ENCODE peak calls at places on chromosomes 16 and 17, in seven cellular contexts. I is cardiac muscle cell, S is WTC11, T is A549, J is colonic mucosa, D is uterus, A is fibroblast of the aortic adventitia. U is an unnamed sample.

GRCh38 chr17:14448816-14449215 is 147.9 kb downstream of the HS3ST3B1 start:
- DNase-seq in I (no peak), S (no peak), T (no peak), J (no peak), D (no peak), A (no peak), U (no peak)

GRCh38 chr17:67280279-67280678 is 35.3 kb upstream of the HELZ start:
- DNase-seq in I (peak), S (no peak), T (no peak), J (no peak), D (no peak), A (peak), U (no peak)

GRCh38 chr17:81576621-81577277 is 24.6 kb upstream of the FAAP100 start:
- DNase-seq in I (peak), S (no peak), T (peak), J (no peak), D (no peak), A (peak), U (no peak)

GRCh38 chr16:81189100-81189664 is 49.3 kb upstream of the BCO1 start:
- DNase-seq in I (peak), S (no peak), T (no peak), J (peak), D (peak), A (peak), U (no peak)

GRCh38 chr16:17379121-17379571 is 91.6 kb downstream of the XYLT1 start:
- DNase-seq in I (peak), S (no peak), T (no peak), J (no peak), D (peak), A (peak), U (no peak)

GRCh38 chr16:24989417-24989978 is 25.7 kb downstream of the ARHGAP17 start:
- DNase-seq in I (peak), S (no peak), T (no peak), J (no peak), D (no peak), A (peak), U (no peak)

GRCh38 chr17:2931426-2931825 is 132.0 kb downstream of the OR1D5 start:
- DNase-seq in I (no peak), S (peak), T (no peak), J (no peak), D (no peak), A (no peak), U (no peak)

GRCh38 chr17:10725262-10725661 is 4.6 kb downstream of the TMEM220 start:
- DNase-seq in I (no peak), S (no peak), T (no peak), J (no peak), D (no peak), A (no peak), U (no peak)

GRCh38 chr17:55433029-55433628 is 11.5 kb upstream of the MMD start:
- DNase-seq in I (no peak), S (no peak), T (peak), J (peak), D (no peak), A (no peak), U (no peak)

GRCh38 chr17:45372325-45372869 is 55.6 kb upstream of the MAP3K14 start:
- DNase-seq in I (peak), S (peak), T (peak), J (no peak), D (no peak), A (no peak), U (no peak)

GRCh38 chr17:74937064-74938051 is 1.7 kb downstream of the OTOP3 start:
- DNase-seq in I (no peak), S (no peak), T (no peak), J (no peak), D (no peak), A (no peak), U (no peak)

GRCh38 chr16:27242868-27243590 is 25.5 kb downstream of the NSMCE1 start:
- DNase-seq in I (peak), S (no peak), T (peak), J (no peak), D (peak), A (peak), U (peak)

GRCh38 chr17:17127156-17127555 is 79.0 kb downstream of the PLD6 start:
- DNase-seq in I (no peak), S (no peak), T (no peak), J (no peak), D (no peak), A (no peak), U (no peak)

GRCh38 chr16:11082108-11082859 is 137.9 kb downstream of the CLEC16A start:
- DNase-seq in I (no peak), S (no peak), T (no peak), J (no peak), D (no peak), A (no peak), U (no peak)

GRCh38 chr17:18139949-18140348 is 31.4 kb downstream of the MYO15A start:
- DNase-seq in I (peak), S (peak), T (peak), J (no peak), D (no peak), A (peak), U (no peak)

GRCh38 chr17:29248845-29249244 is 2.2 kb downstream of the CRYBA1 start:
- DNase-seq in I (no peak), S (no peak), T (no peak), J (no peak), D (no peak), A (no peak), U (no peak)

GRCh38 chr17:57945999-57946797 is 9.0 kb downstream of the CUEDC1 start:
- DNase-seq in I (peak), S (no peak), T (no peak), J (no peak), D (no peak), A (peak), U (no peak)

GRCh38 chr16:70444249-70445063 is 5.6 kb upstream of the ST3GAL2 start:
- DNase-seq in I (no peak), S (no peak), T (no peak), J (peak), D (no peak), A (no peak), U (no peak)

GRCh38 chr17:8016632-8017424 is 14.4 kb downstream of the GUCY2D start:
- DNase-seq in I (peak), S (peak), T (peak), J (peak), D (no peak), A (peak), U (peak)

GRCh38 chr17:5789443-5789842 is 205.1 kb upstream of the NLRP1 start:
- DNase-seq in I (no peak), S (peak), T (no peak), J (no peak), D (no peak), A (no peak), U (no peak)

GRCh38 chr16:49347476-49347875 is 26.1 kb upstream of the C16orf78 start:
- DNase-seq in I (no peak), S (no peak), T (no peak), J (no peak), D (no peak), A (no peak), U (no peak)

GRCh38 chr16:49346459-49346858 is 27.1 kb upstream of the C16orf78 start:
- DNase-seq in I (no peak), S (no peak), T (no peak), J (no peak), D (no peak), A (no peak), U (no peak)

GRCh38 chr16:49350265-49351103 is 23.1 kb upstream of the C16orf78 start:
- DNase-seq in I (peak), S (peak), T (peak), J (peak), D (peak), A (peak), U (peak)

GRCh38 chr16:49349446-49350168 is 24.0 kb upstream of the C16orf78 start:
- DNase-seq in I (no peak), S (no peak), T (no peak), J (no peak), D (no peak), A (no peak), U (no peak)

GRCh38 chr16:49348408-49349176 is 25.0 kb upstream of the C16orf78 start:
- DNase-seq in I (no peak), S (peak), T (no peak), J (no peak), D (no peak), A (no peak), U (no peak)
- TF ChIP-seq CTCF in I (no peak), S (no peak), T (no peak), J (no peak), D (no peak), A (no peak), U (no peak)

GRCh38 chr17:1484586-1485310 is 7.7 kb downstream of the MYO1C start:
- DNase-seq in I (peak), S (peak), T (peak), J (peak), D (peak), A (peak), U (peak)
- TF ChIP-seq CTCF in I (peak), S (no peak), T (no peak), J (peak), D (no peak), A (no peak), U (peak)

GRCh38 chr16:64051826-64052225 is 1070.0 kb downstream of the CDH11 start:
- DNase-seq in I (peak), S (no peak), T (no peak), J (no peak), D (no peak), A (peak), U (peak)
- TF ChIP-seq CTCF in I (peak), S (peak), T (no peak), J (no peak), D (no peak), A (no peak), U (no peak)

DNA sequence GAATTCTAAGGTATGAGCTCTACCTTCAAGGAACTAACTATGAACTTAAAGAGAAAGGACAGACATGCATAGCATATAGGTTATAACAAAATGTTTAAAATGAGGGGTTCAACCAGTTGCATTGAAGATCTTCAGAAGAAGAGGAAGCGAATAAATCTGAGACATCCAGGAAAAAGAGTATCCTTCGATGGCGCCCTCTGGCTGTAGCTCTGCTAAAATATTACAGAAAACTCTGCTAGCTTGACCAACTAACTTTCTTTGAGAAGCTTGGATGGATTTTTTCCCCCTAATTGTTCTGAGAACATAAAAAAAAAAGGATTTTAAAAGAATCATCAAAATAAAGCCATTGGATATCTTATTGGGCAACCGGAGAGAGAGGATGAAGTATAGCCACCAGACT is 659.9 kb upstream of the SOX9 start:
- DNase-seq in I (peak), S (peak), T (no peak), J (peak), D (no peak), A (peak), U (peak)
- TF ChIP-seq CTCF in I (peak), S (peak), T (peak), J (peak), D (no peak), A (peak), U (peak)

GRCh38 chr16:30355144-30355953 is at the start of gene CD2BP2:
- DNase-seq in I (peak), S (peak), T (peak), J (peak), D (peak), A (peak), U (peak)
- TF ChIP-seq CTCF in I (no peak), S (no peak), T (no peak), J (no peak), D (no peak), A (peak), U (no peak)

GRCh38 chr16:29319726-29320125 is 86.8 kb downstream of the NPIPB11 start:
- DNase-seq in I (no peak), S (no peak), T (no peak), J (no peak), D (no peak), A (no peak), U (no peak)

GRCh38 chr16:29321585-29321984 is 84.9 kb downstream of the NPIPB11 start:
- DNase-seq in I (no peak), S (no peak), T (no peak), J (no peak), D (no peak), A (no peak), U (no peak)

GRCh38 chr16:29321000-29321393 is 85.5 kb downstream of the NPIPB11 start:
- DNase-seq in I (no peak), S (no peak), T (no peak), J (no peak), D (no peak), A (no peak), U (no peak)

GRCh38 chr16:29318037-29318436 is 88.5 kb downstream of the NPIPB11 start:
- DNase-seq in I (no peak), S (no peak), T (peak), J (no peak), D (no peak), A (no peak), U (no peak)

GRCh38 chr16:29320274-29320999 is 86.1 kb downstream of the NPIPB11 start:
- DNase-seq in I (no peak), S (no peak), T (no peak), J (no peak), D (no peak), A (no peak), U (no peak)
- TF ChIP-seq CTCF in I (no peak), S (no peak), T (no peak), J (no peak), D (no peak), A (no peak), U (no peak)

GRCh38 chr17:38563362-38564253 is 42.1 kb downstream of the SRCIN1 start:
- DNase-seq in I (no peak), S (peak), T (no peak), J (no peak), D (no peak), A (no peak), U (peak)
- TF ChIP-seq CTCF in I (no peak), S (no peak), T (no peak), J (no peak), D (no peak), A (no peak), U (no peak)

GRCh38 chr16:87335306-87335967 is 18.2 kb upstream of the C16orf95 start:
- DNase-seq in I (no peak), S (no peak), T (no peak), J (no peak), D (no peak), A (no peak), U (no peak)
- TF ChIP-seq CTCF in I (no peak), S (no peak), T (no peak), J (no peak), D (no peak), A (no peak), U (no peak)

GRCh38 chr17:79838541-79839274 is 532 bp downstream of the CBX4 start:
- DNase-seq in I (peak), S (peak), T (peak), J (peak), D (no peak), A (peak), U (peak)

GRCh38 chr17:79841369-79842135 is 2.3 kb upstream of the CBX4 start:
- DNase-seq in I (no peak), S (peak), T (no peak), J (no peak), D (no peak), A (no peak), U (no peak)

GRCh38 chr17:79840989-79841286 is 1.7 kb upstream of the CBX4 start:
- DNase-seq in I (no peak), S (no peak), T (no peak), J (no peak), D (no peak), A (no peak), U (no peak)

GRCh38 chr17:79839363-79840203 is at the start of gene CBX4:
- DNase-seq in I (peak), S (peak), T (peak), J (peak), D (peak), A (peak), U (peak)

GRCh38 chr17:79840204-79840988 is 1.2 kb upstream of the CBX4 start:
- DNase-seq in I (peak), S (peak), T (no peak), J (peak), D (peak), A (peak), U (peak)
- TF ChIP-seq CTCF in I (no peak), S (no peak), T (peak), J (no peak), D (no peak), A (no peak), U (no peak)

GRCh38 chr16:9594047-9594446 is 502.6 kb downstream of the HAPSTR1 start:
- DNase-seq in I (no peak), S (no peak), T (no peak), J (no peak), D (no peak), A (no peak), U (no peak)
- TF ChIP-seq CTCF in I (no peak), S (no peak), T (no peak), J (no peak), D (no peak), A (no peak), U (no peak)

U was measured in endothelial cell.